ENCODE peak calls at places on chromosome 15, in four cellular contexts. One of them, this sample, is unnamed. For H3K4me1, the result is how much of the 10 kb centered on the place peaks cover.

GRCh38 chr15:45831787-45832186 is 197.0 kb downstream of the SQOR start:
- DNase-seq in testis: no peak
- DNase-seq in mesendoderm: no peak
- DNase-seq in transverse colon: no peak
- DNase-seq in this sample: no peak

GRCh38 chr15:94526071-94526689 is 294.8 kb downstream of the MCTP2 start:
- DNase-seq in mesendoderm: peak
- DNase-seq in transverse colon: no peak
- DNase-seq in testis: no peak
- DNase-seq in this sample: no peak

GRCh38 chr15:90379263-90379662 is 8.8 kb upstream of the IQGAP1 start:
- DNase-seq in mesendoderm: no peak
- DNase-seq in testis: no peak
- DNase-seq in transverse colon: no peak
- DNase-seq in this sample: no peak

GRCh38 chr15:72237286-72238224 is 6.6 kb upstream of the PKM start:
- DNase-seq in transverse colon: peak
- DNase-seq in testis: no peak
- DNase-seq in mesendoderm: peak
- DNase-seq in this sample: peak

GRCh38 chr15:91302588-91303439 is 202.8 kb downstream of the SV2B start:
- DNase-seq in mesendoderm: peak
- DNase-seq in testis: peak
- DNase-seq in transverse colon: peak
- DNase-seq in this sample: no peak

GRCh38 chr15:48090666-48091065 is 30.1 kb upstream of the SLC24A5 start:
- DNase-seq in testis: no peak
- DNase-seq in mesendoderm: no peak
- DNase-seq in transverse colon: no peak
- DNase-seq in this sample: no peak

GRCh38 chr15:58303236-58303635 is 128.6 kb upstream of the LIPC start:
- DNase-seq in testis: no peak
- DNase-seq in mesendoderm: no peak
- DNase-seq in transverse colon: no peak
- DNase-seq in this sample: no peak

GRCh38 chr15:89551502-89551901 is 23.8 kb upstream of the TICRR start:
- DNase-seq in mesendoderm: no peak
- DNase-seq in transverse colon: no peak
- DNase-seq in testis: no peak
- DNase-seq in this sample: no peak

GRCh38 chr15:71508081-71508682 is 302.2 kb upstream of the NR2E3 start:
- DNase-seq in transverse colon: no peak
- DNase-seq in testis: no peak
- DNase-seq in mesendoderm: no peak
- DNase-seq in this sample: no peak

GRCh38 chr15:100383302-100384107 is 41.7 kb upstream of the ADAMTS17 start:
- DNase-seq in testis: peak
- DNase-seq in mesendoderm: peak
- DNase-seq in transverse colon: peak
- DNase-seq in this sample: no peak

GRCh38 chr15:38253448-38253847 is 812 bp downstream of the SPRED1 start:
- DNase-seq in transverse colon: peak
- DNase-seq in mesendoderm: peak
- DNase-seq in testis: no peak
- DNase-seq in this sample: no peak

GRCh38 chr15:83046558-83047127 is 20.4 kb downstream of the BTBD1 start:
- DNase-seq in transverse colon: no peak
- DNase-seq in testis: no peak
- DNase-seq in mesendoderm: no peak
- DNase-seq in this sample: no peak

GRCh38 chr15:34182942-34183341 is 27.0 kb downstream of the KATNBL1 start:
- DNase-seq in transverse colon: no peak
- DNase-seq in mesendoderm: peak
- DNase-seq in testis: no peak
- DNase-seq in this sample: no peak

GRCh38 chr15:98896002-98896721 is 111.4 kb downstream of the PGPEP1L start:
- DNase-seq in testis: no peak
- DNase-seq in mesendoderm: no peak
- DNase-seq in transverse colon: no peak
- DNase-seq in this sample: no peak

GRCh38 chr15:67048281-67049279 is 16.8 kb upstream of the SMAD3 start:
- DNase-seq in transverse colon: peak
- DNase-seq in testis: no peak
- DNase-seq in mesendoderm: no peak
- DNase-seq in this sample: no peak

GRCh38 chr15:90394702-90395442 is 6.8 kb downstream of the IQGAP1 start:
- DNase-seq in transverse colon: no peak
- DNase-seq in mesendoderm: no peak
- DNase-seq in testis: no peak
- DNase-seq in this sample: no peak

GRCh38 chr15:68572921-68573320 is 5.9 kb upstream of the CORO2B start:
- DNase-seq in mesendoderm: no peak
- DNase-seq in testis: no peak
- DNase-seq in transverse colon: no peak
- DNase-seq in this sample: no peak

GRCh38 chr15:62745621-62746180 is 296.8 kb upstream of the TPM1 start:
- DNase-seq in mesendoderm: no peak
- DNase-seq in transverse colon: no peak
- DNase-seq in testis: no peak
- DNase-seq in this sample: no peak

GRCh38 chr15:28901987-28902745 is 16.4 kb downstream of the APBA2 start:
- DNase-seq in testis: no peak
- DNase-seq in transverse colon: no peak
- DNase-seq in mesendoderm: peak
- DNase-seq in this sample: no peak

GRCh38 chr15:28903555-28903954 is 17.8 kb downstream of the APBA2 start:
- DNase-seq in mesendoderm: no peak
- DNase-seq in testis: no peak
- DNase-seq in transverse colon: no peak
- DNase-seq in this sample: no peak

GRCh38 chr15:28902856-28903255 is 17.1 kb downstream of the APBA2 start:
- DNase-seq in mesendoderm: no peak
- DNase-seq in transverse colon: no peak
- DNase-seq in testis: no peak
- DNase-seq in this sample: no peak

GRCh38 chr15:28904541-28905303 is 18.9 kb downstream of the APBA2 start:
- DNase-seq in transverse colon: no peak
- DNase-seq in testis: no peak
- DNase-seq in mesendoderm: no peak
- DNase-seq in this sample: no peak

DNA sequence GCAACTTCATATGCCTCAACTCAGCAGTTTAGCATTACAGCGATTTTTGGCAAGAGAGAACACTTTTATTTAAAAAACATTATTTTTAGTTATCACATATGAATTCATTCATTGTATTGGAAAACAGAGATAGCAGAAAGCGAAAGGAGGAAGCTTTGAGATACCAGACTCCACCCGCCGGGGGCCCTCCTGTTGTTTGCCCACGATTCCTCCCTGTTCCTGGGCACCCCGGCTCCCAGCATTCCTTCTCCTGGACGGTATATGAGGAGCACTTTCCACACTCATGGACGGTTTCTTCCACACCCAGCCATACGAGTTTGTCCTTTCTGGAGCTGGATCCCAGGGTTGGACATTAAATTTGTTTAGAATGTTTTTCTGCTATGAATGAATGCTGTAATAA is 18.2 kb downstream of the APBA2 start:
- DNase-seq in mesendoderm: no peak
- DNase-seq in transverse colon: no peak
- DNase-seq in testis: no peak
- DNase-seq in this sample: no peak
- H3K4me1 ChIP-seq in mesendoderm: under half
- H3K4me1 ChIP-seq in transverse colon: under half
- H3K4me1 ChIP-seq in testis: under half
- H3K4me1 ChIP-seq in this sample: under half

GRCh38 chr15:74865316-74865715 is 7.8 kb downstream of the SCAMP2 start:
- DNase-seq in mesendoderm: no peak
- DNase-seq in transverse colon: no peak
- DNase-seq in testis: no peak
- DNase-seq in this sample: no peak

GRCh38 chr15:74866090-74866489 is 7.1 kb downstream of the SCAMP2 start:
- DNase-seq in testis: no peak
- DNase-seq in mesendoderm: peak
- DNase-seq in transverse colon: no peak
- DNase-seq in this sample: no peak

GRCh38 chr15:74867562-74868458 is 5.4 kb downstream of the SCAMP2 start:
- DNase-seq in mesendoderm: no peak
- DNase-seq in transverse colon: peak
- DNase-seq in testis: no peak
- DNase-seq in this sample: no peak

GRCh38 chr15:74858366-74858735 is 14.8 kb downstream of the SCAMP2 start:
- DNase-seq in testis: no peak
- DNase-seq in mesendoderm: no peak
- DNase-seq in transverse colon: no peak
- DNase-seq in this sample: no peak

DNA sequence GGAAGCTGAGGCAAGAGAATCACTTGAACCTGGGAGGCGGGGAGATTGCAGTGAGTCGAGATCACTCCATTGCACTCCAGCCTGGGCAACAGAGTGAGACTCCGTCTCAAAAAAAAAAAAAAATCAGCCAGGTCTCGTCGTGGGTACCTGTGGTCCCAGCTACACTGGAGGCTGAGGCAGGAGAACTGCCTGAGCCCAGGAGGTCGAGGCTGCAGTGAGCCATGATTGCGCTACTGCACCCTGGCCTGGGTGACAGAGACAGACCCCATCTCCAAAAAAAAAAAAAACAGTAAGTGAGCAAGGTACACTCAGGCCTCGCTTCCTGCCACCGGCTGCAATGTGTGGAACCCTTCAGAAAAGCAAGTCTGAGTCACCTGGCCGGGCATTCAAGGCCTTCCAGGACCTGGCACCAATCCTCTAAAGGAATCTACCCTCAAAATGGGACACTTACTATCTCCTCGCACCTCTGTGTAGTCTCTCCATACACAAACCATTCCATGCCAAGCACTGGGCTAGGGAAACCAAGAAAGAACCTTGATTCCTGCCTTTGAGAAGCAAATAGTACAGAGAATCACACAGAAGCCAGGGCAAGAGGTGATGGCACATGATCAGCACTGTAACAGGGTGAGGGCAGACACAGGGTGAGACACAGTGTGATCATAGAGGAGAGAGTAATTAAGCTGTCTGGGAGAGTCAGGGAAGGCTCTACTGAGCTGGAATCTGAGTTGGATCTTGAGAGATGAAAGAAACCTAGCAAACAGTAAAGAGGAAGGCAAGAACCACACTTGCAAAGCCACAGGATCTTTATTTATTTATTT is 9.7 kb downstream of the SCAMP2 start:
- DNase-seq in testis: no peak
- DNase-seq in transverse colon: no peak
- DNase-seq in mesendoderm: no peak
- DNase-seq in this sample: no peak
- H3K4me1 ChIP-seq in testis: under half
- H3K4me1 ChIP-seq in transverse colon: half or more
- H3K4me1 ChIP-seq in mesendoderm: under half
- H3K4me1 ChIP-seq in this sample: half or more

GRCh38 chr15:60582370-60583036 is 103.6 kb upstream of the ICE2 start:
- DNase-seq in mesendoderm: no peak
- DNase-seq in transverse colon: no peak
- DNase-seq in testis: no peak
- DNase-seq in this sample: no peak
- H3K4me1 ChIP-seq in mesendoderm: under half
- H3K4me1 ChIP-seq in transverse colon: under half
- H3K4me1 ChIP-seq in testis: half or more
- H3K4me1 ChIP-seq in this sample: half or more

GRCh38 chr15:40266828-40267304 is 16.0 kb downstream of the ANKRD63 start:
- DNase-seq in mesendoderm: peak
- DNase-seq in transverse colon: peak
- DNase-seq in testis: no peak
- DNase-seq in this sample: no peak
- H3K4me1 ChIP-seq in mesendoderm: under half
- H3K4me1 ChIP-seq in transverse colon: under half
- H3K4me1 ChIP-seq in testis: under half
- H3K4me1 ChIP-seq in this sample: under half

This sample was measured in psoas muscle.